ENCODE peak calls at places on chromosomes 3 and 15, in eight cellular contexts. Z is H7; F is esophagus squamous epithelium; Y is CD8-positive, alpha-beta memory T cell; I is pancreas; W is WERI-Rb-1; C is astrocyte; P is skeletal muscle cell. D is an unnamed sample.

GRCh38 chr3:125107861-125108567 is 52.2 kb upstream of the HEG1 start:
- DNase-seq in Z (no peak), F (no peak), Y (no peak), I (no peak), W (no peak), C (peak), P (peak), D (peak)

GRCh38 chr3:169266351-169266750 is 397.2 kb downstream of the MECOM start:
- DNase-seq in Z (no peak), F (no peak), Y (no peak), I (no peak), W (no peak), C (no peak), P (no peak), D (no peak)

GRCh38 chr15:68783226-68784054 is 37.3 kb downstream of the ANP32A start:
- DNase-seq in Z (peak), F (no peak), Y (peak), I (no peak), W (peak), C (no peak), P (no peak), D (no peak)

GRCh38 chr15:43095708-43096347 is 10.0 kb downstream of the UBR1 start:
- DNase-seq in Z (no peak), F (no peak), Y (no peak), I (no peak), W (no peak), C (peak), P (no peak), D (no peak)

GRCh38 chr3:100041328-100041749 is 73.0 kb downstream of the FILIP1L start:
- DNase-seq in Z (no peak), F (no peak), Y (no peak), I (no peak), W (no peak), C (peak), P (peak), D (peak)

GRCh38 chr3:160566499-160566898 is 1.1 kb upstream of the KPNA4 start:
- DNase-seq in Z (no peak), F (no peak), Y (no peak), I (no peak), W (no peak), C (no peak), P (no peak), D (no peak)

GRCh38 chr15:39641187-39641889 is 60.5 kb downstream of the THBS1 start:
- DNase-seq in Z (no peak), F (no peak), Y (no peak), I (no peak), W (no peak), C (peak), P (no peak), D (no peak)

GRCh38 chr15:100234158-100235029 is 107.4 kb downstream of the ADAMTS17 start:
- DNase-seq in Z (no peak), F (no peak), Y (no peak), I (no peak), W (no peak), C (no peak), P (no peak), D (no peak)

GRCh38 chr3:150345021-150345538 is 63.0 kb upstream of the TSC22D2 start:
- DNase-seq in Z (no peak), F (no peak), Y (no peak), I (peak), W (no peak), C (peak), P (no peak), D (no peak)

GRCh38 chr3:102151935-102152334 is 282.9 kb upstream of the ZPLD1 start:
- DNase-seq in Z (no peak), F (no peak), Y (no peak), I (no peak), W (no peak), C (no peak), P (no peak), D (no peak)

GRCh38 chr15:50051811-50052419 is 67.1 kb downstream of the ATP8B4 start:
- DNase-seq in Z (peak), F (no peak), Y (no peak), I (peak), W (peak), C (peak), P (peak), D (no peak)

GRCh38 chr3:170180107-170180951 is 1.2 kb downstream of the PHC3 start:
- DNase-seq in Z (no peak), F (no peak), Y (no peak), I (no peak), W (no peak), C (peak), P (no peak), D (peak)

GRCh38 chr3:172288625-172289024 is 159.6 kb downstream of the GHSR start:
- DNase-seq in Z (no peak), F (no peak), Y (no peak), I (no peak), W (no peak), C (no peak), P (no peak), D (no peak)

GRCh38 chr15:61749169-61749568 is 311.1 kb downstream of the VPS13C start:
- DNase-seq in Z (no peak), F (no peak), Y (no peak), I (no peak), W (no peak), C (no peak), P (no peak), D (no peak)

GRCh38 chr15:27815035-27815434 is 284.1 kb downstream of the OCA2 start:
- DNase-seq in Z (no peak), F (no peak), Y (no peak), I (no peak), W (no peak), C (no peak), P (no peak), D (no peak)

GRCh38 chr3:21705769-21706168 is 45.2 kb downstream of the ZNF385D start:
- DNase-seq in Z (no peak), F (no peak), Y (no peak), I (peak), W (no peak), C (peak), P (peak), D (no peak)

GRCh38 chr3:58305882-58306661 is at the start of the genes HTD2 and RPP14:
- DNase-seq in Z (peak), F (peak), Y (peak), I (peak), W (peak), C (peak), P (peak), D (peak)

GRCh38 chr3:135918600-135918999 is 46.9 kb upstream of the PPP2R3A start:
- DNase-seq in Z (peak), F (no peak), Y (no peak), I (no peak), W (no peak), C (peak), P (no peak), D (no peak)

DNA sequence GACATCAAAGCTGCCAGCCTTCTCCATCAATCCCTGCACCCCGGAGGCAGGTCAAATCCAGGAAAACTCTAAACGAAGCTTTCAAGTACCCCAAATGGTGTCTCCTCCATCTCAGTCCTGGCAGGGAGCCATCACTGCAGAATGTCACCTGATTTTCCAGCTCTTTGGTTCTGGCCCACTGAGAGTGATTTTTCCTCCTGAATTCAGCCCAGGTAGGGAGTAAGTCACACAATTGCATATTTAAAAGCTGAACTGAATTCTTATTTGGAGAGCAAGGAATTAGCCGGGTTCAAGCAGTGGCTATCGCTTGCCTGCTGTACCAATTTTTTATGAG is 5.3 kb downstream of the RFTN1 start:
- DNase-seq in Z (no peak), F (no peak), Y (no peak), I (no peak), W (no peak), C (no peak), P (no peak), D (no peak)
- H3K4me3 ChIP-seq in Z (no peak), F (no peak), Y (no peak), I (no peak), W (no peak), C (no peak), P (no peak), D (no peak)

DNA sequence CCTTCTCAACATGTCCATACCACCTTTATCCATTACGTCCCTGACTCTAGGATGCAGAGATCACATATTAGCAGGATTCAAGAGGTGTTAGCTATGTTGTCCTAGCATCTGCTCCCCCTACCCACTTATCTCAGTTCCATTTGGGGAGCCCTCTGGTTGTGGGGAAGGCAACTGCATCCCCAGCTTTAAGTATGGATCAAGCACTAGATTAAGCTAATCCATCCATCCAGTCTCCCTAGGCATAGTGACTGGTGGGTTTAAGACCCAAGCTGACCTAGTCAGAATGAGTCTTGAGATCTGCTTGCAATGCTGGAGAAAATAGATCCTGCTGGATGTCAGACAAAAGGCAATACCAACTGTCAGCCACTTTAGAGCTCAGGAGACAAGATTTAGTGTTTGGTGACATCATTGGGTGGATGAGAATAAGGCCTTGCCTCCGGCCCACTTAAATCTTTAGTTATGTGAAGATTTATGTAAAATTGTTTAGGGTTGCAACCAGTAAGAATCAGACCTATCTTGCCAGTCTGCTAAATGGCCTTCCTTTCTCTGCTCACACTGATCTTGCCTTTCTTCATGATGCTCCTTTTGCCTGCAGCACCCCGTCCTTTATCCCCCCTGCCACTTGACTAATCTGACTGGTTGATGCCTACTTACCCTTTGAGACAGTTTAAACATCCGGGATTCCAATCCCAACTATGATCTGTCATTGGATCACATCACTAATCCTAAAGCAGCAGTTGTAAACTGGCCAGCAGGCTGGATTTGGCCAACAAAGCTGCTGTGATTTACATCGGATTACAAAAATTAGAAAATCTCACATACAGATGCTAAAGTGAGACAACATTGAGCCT is 2.1 kb upstream of the ISY1 start:
- DNase-seq in Z (peak), F (no peak), Y (no peak), I (no peak), W (peak), C (no peak), P (no peak), D (no peak)
- H3K4me3 ChIP-seq in Z (no peak), F (no peak), Y (no peak), I (no peak), W (peak), C (no peak), P (no peak), D (no peak)

DNA sequence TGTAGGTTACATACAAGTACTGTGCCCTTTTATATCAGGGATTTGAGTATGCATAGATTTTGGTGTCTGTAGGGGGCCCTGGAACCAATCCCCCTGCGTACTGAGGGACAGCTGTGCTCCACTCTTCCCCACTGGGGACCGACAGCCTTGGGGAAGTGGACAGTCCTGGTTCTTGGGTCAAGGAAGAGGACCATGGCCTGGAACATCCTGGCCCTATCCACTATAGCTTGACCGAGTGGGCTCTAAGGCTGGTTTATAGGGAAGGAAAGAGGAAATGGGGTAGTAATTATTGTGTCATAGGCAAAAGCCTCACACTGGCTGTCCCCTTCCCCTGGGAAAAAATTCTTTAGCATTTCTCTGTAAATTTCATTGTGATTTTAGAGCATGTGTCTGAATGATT is 49.5 kb downstream of the CRTC3 start:
- DNase-seq in Z (no peak), F (no peak), Y (no peak), I (no peak), W (no peak), C (no peak), P (no peak), D (no peak)
- H3K4me3 ChIP-seq in Z (no peak), F (no peak), Y (no peak), I (no peak), W (no peak), C (no peak), P (no peak), D (no peak)

GRCh38 chr3:71303627-71304260 is 279.8 kb downstream of the FOXP1 start:
- DNase-seq in Z (no peak), F (no peak), Y (no peak), I (no peak), W (no peak), C (no peak), P (no peak), D (no peak)
- H3K4me3 ChIP-seq in Z (peak), F (no peak), Y (peak), I (no peak), W (no peak), C (peak), P (no peak), D (no peak)

DNA sequence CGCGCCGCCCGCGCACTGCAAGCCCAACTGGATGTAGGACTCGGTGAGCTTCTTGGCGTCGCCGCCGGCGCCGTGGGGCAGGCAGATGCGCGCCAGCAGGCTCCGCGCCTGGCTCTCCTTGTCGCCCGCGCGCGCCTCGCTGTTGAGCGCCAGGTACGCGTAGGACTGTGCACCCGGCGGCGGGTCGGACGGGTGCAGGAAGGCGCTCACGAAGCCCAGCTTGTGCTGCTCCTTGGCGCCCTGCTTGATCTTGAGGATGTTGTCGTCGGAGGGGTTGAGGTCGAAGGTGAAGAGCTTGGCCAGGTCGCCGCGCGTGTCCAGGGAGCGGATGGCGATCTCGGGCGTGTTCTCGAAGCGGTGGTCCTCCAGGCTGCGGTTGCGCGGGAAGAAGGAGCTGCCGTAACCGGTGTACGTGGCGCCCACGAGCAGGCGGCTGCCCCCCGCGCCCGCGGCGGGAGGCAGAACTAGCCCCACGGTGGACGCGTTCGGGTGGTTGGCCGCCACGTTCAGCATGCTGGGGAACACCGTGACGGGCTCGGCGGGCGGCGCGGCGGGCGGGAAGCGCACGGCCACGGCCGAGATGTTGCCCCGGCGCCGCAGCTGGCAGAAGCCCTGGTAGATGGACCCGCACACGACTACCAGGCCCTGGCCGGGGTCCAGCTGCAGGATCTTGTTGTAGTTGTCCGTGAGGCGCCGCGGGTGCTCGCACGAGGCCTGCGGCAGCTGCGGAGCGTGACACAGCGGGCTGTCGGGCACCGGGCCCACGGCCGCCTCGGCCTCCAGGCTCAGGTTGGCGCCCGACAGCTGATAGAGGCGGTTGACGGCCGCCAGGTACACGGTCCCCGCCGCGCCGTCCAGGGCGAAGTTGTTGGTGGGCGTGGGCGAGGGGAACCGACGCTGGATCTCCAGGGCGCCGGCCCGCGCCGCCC is 619 bp downstream of the PLXND1 start:
- DNase-seq in Z (peak), F (no peak), Y (peak), I (no peak), W (peak), C (peak), P (no peak), D (peak)
- H3K4me3 ChIP-seq in Z (peak), F (peak), Y (peak), I (peak), W (peak), C (peak), P (peak), D (peak)